ENCODE peak calls at places on chromosomes 6 and 20, in six cellular contexts. R is cerebellum, C is GM04504, S is glutamatergic neuron, O is psoas muscle, D is RPMI8226. M is an unnamed sample.

GRCh38 chr20:9500121-9500911 is 14.1 kb upstream of the LAMP5 start:
- DNase-seq in C (no peak), O (no peak), S (no peak), R (no peak), D (peak; percentile 32), M (no peak)

GRCh38 chr6:30615219-30615957 is 1.7 kb downstream of the PPP1R10 start:
- DNase-seq in R (peak; percentile 39), O (no peak), C (peak; percentile 69), D (peak; percentile 60), S (peak; percentile 50), M (no peak)

GRCh38 chr6:65896140-65896539 is 189.1 kb upstream of the EYS start:
- DNase-seq in O (no peak), S (no peak), C (no peak), R (no peak), D (no peak), M (no peak)

GRCh38 chr6:118856301-118856700 is 37.7 kb upstream of the ASF1A start:
- DNase-seq in R (no peak), O (no peak), D (no peak), S (no peak), C (no peak), M (no peak)

GRCh38 chr6:128327890-128328289 is 192.5 kb downstream of the PTPRK start:
- DNase-seq in S (no peak), C (no peak), R (no peak), O (no peak), D (peak; percentile 68), M (peak; percentile 1)

GRCh38 chr20:58575776-58576589 is 60.8 kb upstream of the APCDD1L start:
- DNase-seq in D (no peak), R (no peak), S (no peak), O (no peak), C (no peak), M (no peak)

GRCh38 chr6:132684267-132684666 is 25.3 kb upstream of the TAAR1 start:
- DNase-seq in O (no peak), D (no peak), S (no peak), R (no peak), C (no peak), M (no peak)

GRCh38 chr6:7727951-7728854 is 2.3 kb downstream of the BMP6 start:
- DNase-seq in D (peak; percentile 63), R (peak; percentile 26), O (no peak), S (peak; percentile 59), C (no peak), M (peak; percentile 29)

GRCh38 chr20:1831606-1832005 is 63.6 kb upstream of the SIRPA start:
- DNase-seq in D (no peak), S (no peak), R (no peak), C (no peak), O (no peak), M (no peak)

GRCh38 chr6:14552891-14553290 is 435.3 kb downstream of the CD83 start:
- DNase-seq in D (no peak), R (no peak), S (no peak), C (no peak), O (no peak), M (no peak)

GRCh38 chr6:168968228-168968627 is 285.4 kb downstream of the THBS2 start:
- DNase-seq in R (no peak), C (peak; percentile 98), D (peak; percentile 83), O (peak; percentile 39), S (no peak), M (no peak)